ENCODE peak calls at places on chromosomes 11 and 22, in seven cellular contexts. L is fibroblast of mammary gland, Z is lower lobe of right lung, V is left ventricle myocardium inferior, B is suprapubic skin, C is AG04449, U is kidney epithelial cell. M is an unnamed sample.

GRCh38 chr11:69463181-69463891 is 18.1 kb upstream of the LINC01488 start:
- DNase-seq in B (no peak), L (peak), C (no peak), U (no peak), Z (peak), V (peak), M (no peak)

GRCh38 chr11:129425214-129425613 is 49.6 kb downstream of the BARX2 start:
- DNase-seq in C (no peak), Z (no peak), L (no peak), U (no peak), V (no peak), B (no peak), M (no peak)

GRCh38 chr11:88363566-88364169 is 26.1 kb upstream of the CTSC start:
- DNase-seq in B (no peak), C (no peak), U (no peak), Z (no peak), V (no peak), L (peak), M (no peak)

GRCh38 chr11:94519478-94520084 is 7.3 kb downstream of the C11orf97 start:
- DNase-seq in L (peak), C (no peak), B (no peak), Z (no peak), U (no peak), V (no peak), M (no peak)

GRCh38 chr11:91263698-91264097 is 960.9 kb upstream of the FAT3 start:
- DNase-seq in Z (no peak), V (no peak), C (no peak), U (no peak), B (no peak), L (no peak), M (no peak)

GRCh38 chr11:65445604-65446445 is 23.2 kb downstream of the NEAT1 start:
- DNase-seq in Z (no peak), B (peak), L (peak), V (no peak), C (no peak), U (no peak), M (peak)

GRCh38 chr22:38863531-38864131 is 8.4 kb downstream of the CBX6 start:
- DNase-seq in B (peak), C (no peak), U (no peak), V (no peak), L (no peak), Z (peak), M (peak)

GRCh38 chr11:2535673-2536439 is 91.0 kb downstream of the KCNQ1 start:
- DNase-seq in B (peak), C (no peak), Z (peak), U (no peak), V (peak), L (no peak), M (peak)

GRCh38 chr11:27215471-27216267 is 147.3 kb downstream of the CCDC34 start:
- DNase-seq in B (no peak), U (no peak), Z (peak), C (no peak), V (peak), L (no peak), M (no peak)

GRCh38 chr11:14251754-14252153 is 107.2 kb downstream of the RRAS2 start:
- DNase-seq in V (no peak), L (no peak), C (no peak), B (no peak), Z (no peak), U (no peak), M (no peak)

GRCh38 chr11:35799655-35800054 is 137.1 kb downstream of the TRIM44 start:
- DNase-seq in V (no peak), L (no peak), Z (no peak), C (no peak), U (no peak), B (no peak), M (no peak)

GRCh38 chr22:31350410-31350863 is 4.3 kb upstream of the PATZ1 start:
- DNase-seq in U (no peak), Z (no peak), B (no peak), L (peak), C (no peak), V (no peak), M (no peak)

GRCh38 chr22:36541831-36542391 is 12.9 kb upstream of the EIF3D start:
- DNase-seq in L (peak), C (peak), Z (no peak), V (no peak), B (no peak), U (peak), M (no peak)

GRCh38 chr22:46993626-46994025 is 231.2 kb downstream of the TBC1D22A start:
- DNase-seq in B (no peak), L (no peak), U (no peak), V (no peak), C (no peak), Z (peak), M (no peak)

GRCh38 chr11:19352072-19352735 is 111.5 kb upstream of the E2F8 start:
- DNase-seq in Z (no peak), L (no peak), B (no peak), C (no peak), V (no peak), U (no peak), M (peak)

GRCh38 chr22:21444701-21445436 is 22.3 kb upstream of the TMEM191C start:
- DNase-seq in L (no peak), V (no peak), C (no peak), B (peak), U (no peak), Z (peak), M (no peak)

GRCh38 chr11:69444381-69445130 is 36.9 kb upstream of the LINC01488 start:
- DNase-seq in U (peak), Z (peak), L (peak), V (peak), B (no peak), C (peak), M (peak)

GRCh38 chr22:41976070-41976901 is 7.0 kb downstream of the SEPTIN3 start:
- DNase-seq in C (no peak), L (no peak), Z (no peak), B (no peak), U (no peak), V (peak), M (no peak)

GRCh38 chr22:49657275-49657973 is 170.2 kb downstream of the BRD1 start:
- DNase-seq in C (no peak), B (peak), L (no peak), V (peak), Z (peak), U (no peak), M (no peak)

GRCh38 chr22:42074153-42074750 is at the start of gene PHETA2:
- DNase-seq in Z (peak), U (no peak), B (peak), V (peak), C (no peak), L (peak), M (no peak)

DNA sequence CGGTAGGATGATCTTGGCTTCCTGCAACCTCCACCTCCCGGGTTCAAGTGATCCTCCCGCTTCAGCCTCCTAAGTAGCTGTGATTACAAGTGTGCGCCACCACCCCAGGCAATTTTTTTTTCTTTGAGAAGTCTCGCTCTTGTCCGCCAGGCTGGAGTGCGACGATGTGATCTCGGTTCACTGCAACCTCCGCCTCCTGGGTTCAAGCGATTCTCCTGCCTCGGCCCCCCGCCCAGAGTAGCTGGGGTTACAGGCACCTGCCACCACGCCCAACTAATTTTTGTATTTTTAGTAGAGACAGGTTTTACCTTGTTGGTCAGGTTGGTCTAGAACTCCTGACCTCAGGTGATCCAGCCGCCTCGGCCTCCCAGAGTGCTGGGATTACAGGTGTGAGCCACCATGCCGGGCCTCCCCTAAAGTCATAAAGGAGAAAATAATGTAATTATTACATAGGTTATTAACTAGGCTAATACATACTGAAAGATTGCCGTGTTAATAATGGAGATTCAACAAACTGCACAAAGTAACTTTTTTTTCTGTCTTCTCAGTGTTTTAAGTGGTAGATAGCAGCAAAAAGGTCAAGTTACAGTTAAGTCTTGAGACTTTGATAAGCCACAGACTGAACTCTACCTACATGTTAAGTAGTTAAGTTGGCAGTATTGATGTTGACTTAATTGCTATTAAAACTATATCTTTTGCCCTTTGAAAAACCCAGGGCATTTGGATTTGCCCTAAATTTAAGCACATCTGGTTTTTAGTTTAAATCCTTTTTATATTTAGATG is 3.9 kb downstream of the CAPRIN1 start:
- DNase-seq in B (no peak), C (no peak), U (no peak), V (no peak), Z (no peak), L (no peak), M (no peak)
- TF ChIP-seq CTCF in B (no peak), C (no peak), U (no peak), V (no peak), Z (no peak), L (no peak), M (no peak)

GRCh38 chr22:40193429-40194421 is 16.0 kb downstream of the TNRC6B start:
- DNase-seq in Z (no peak), C (no peak), V (no peak), B (peak), L (peak), U (no peak), M (peak)
- TF ChIP-seq CTCF in Z (peak), C (peak), V (peak), B (no peak), L (peak), U (peak), M (no peak)

DNA sequence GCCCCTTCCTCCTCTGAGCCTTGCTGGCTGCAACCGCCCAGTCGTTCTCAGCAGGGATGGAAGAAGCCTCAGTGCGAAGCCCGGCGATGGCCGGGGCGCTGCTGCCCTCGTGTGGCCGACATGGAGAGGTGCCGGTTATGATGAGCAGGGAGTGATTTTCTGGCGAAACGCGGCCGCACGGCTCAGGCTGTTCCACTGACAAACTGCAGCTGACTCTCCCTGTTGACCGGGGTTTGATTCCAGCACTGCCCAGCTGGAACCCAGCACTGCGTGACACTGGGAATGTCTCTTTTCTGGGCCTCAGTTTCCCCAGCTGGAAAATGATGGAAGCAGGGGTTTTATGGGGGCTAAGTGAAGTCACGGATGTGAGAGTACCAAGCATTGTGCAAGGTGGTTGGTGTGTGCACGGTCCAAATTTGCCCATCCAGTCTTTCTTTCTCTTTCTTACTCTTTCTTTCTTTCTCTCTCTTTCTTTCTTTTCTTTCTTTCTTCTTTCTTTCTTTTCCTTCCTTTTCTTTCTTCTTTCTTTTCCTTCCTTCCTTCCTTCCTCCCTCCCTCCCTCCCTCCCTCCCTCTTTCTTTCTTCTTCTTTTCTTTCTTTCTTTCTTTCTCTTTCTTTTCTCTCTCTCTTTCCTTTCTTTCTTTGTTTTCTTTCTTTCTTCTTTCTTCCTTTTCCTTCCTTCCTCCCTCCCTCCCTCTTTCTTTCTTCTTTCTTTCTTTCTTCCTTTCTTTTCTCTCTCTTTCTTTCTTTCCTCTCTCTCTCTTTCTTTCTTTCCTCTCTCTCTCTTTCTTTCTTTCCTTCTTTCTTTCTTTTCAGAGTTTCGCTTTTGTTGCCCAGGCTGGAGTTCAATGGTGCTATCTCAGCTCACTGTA is 25.8 kb upstream of the MPPED1 start:
- DNase-seq in C (peak), L (peak), V (peak), Z (peak), B (no peak), U (no peak), M (no peak)
- TF ChIP-seq CTCF in C (peak), L (peak), V (peak), Z (peak), B (peak), U (peak), M (peak)

GRCh38 chr11:31883435-31883834 is 72.3 kb upstream of the PAX6 start:
- DNase-seq in L (no peak), V (no peak), C (no peak), U (no peak), B (no peak), Z (no peak), M (no peak)

GRCh38 chr11:31884080-31884479 is 73.0 kb upstream of the PAX6 start:
- DNase-seq in C (no peak), U (no peak), L (no peak), B (no peak), Z (no peak), V (no peak), M (no peak)

GRCh38 chr11:31881825-31882224 is 70.7 kb upstream of the PAX6 start:
- DNase-seq in C (no peak), L (no peak), V (no peak), Z (no peak), U (no peak), B (no peak), M (no peak)

GRCh38 chr11:31882951-31883392 is 71.8 kb upstream of the PAX6 start:
- DNase-seq in L (no peak), Z (no peak), V (no peak), U (no peak), B (no peak), C (no peak), M (no peak)

DNA sequence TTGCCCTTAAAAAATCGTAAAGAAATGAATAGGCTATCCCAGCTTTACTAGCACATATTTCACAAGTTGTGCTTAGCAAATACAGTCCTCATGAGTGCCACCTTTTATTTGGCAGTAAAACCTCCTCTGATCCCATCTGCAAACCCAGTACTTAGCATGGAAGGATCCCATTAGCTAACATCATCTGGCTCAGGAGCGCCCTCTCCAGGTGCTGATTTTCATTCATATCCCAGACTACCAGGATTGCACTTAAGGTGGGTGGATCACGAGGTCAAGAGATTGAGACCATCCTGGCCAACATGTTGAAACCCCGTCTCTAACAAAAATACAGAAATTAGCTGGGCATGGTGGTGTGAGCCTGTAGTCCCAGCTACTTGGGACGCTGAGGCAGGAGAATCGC is 76.1 kb upstream of the PAX6 start:
- DNase-seq in V (no peak), C (no peak), U (no peak), Z (no peak), B (no peak), L (peak), M (no peak)
- TF ChIP-seq CTCF in V (no peak), C (no peak), U (peak), Z (no peak), B (no peak), L (peak), M (no peak)

M was measured in coronary artery.